ENCODE peak calls at places on chromosomes 11 and 22, in six cellular contexts. One of them, this sample, is unnamed.

GRCh38 chr11:90847268-90847886 is 624.5 kb upstream of the CHORDC1 start:
- DNase-seq in IMR-90: no peak
- DNase-seq in MM.1S: no peak
- DNase-seq in GM12878: no peak
- DNase-seq in HepG2: no peak
- DNase-seq in neural progenitor cell: no peak
- DNase-seq in this sample: no peak

GRCh38 chr22:20140107-20140445 is 8.5 kb downstream of the ZDHHC8 start:
- DNase-seq in IMR-90: no peak
- DNase-seq in neural progenitor cell: no peak
- DNase-seq in HepG2: no peak
- DNase-seq in MM.1S: no peak
- DNase-seq in GM12878: no peak
- DNase-seq in this sample: no peak

GRCh38 chr11:46948378-46949131 is 12.0 kb downstream of the CSTPP1 start:
- DNase-seq in GM12878: no peak
- DNase-seq in neural progenitor cell: no peak
- DNase-seq in MM.1S: no peak
- DNase-seq in IMR-90: peak; percentile 91
- DNase-seq in HepG2: no peak
- DNase-seq in this sample: peak; percentile 89

GRCh38 chr11:90646266-90646665 is 423.4 kb upstream of the CHORDC1 start:
- DNase-seq in MM.1S: no peak
- DNase-seq in neural progenitor cell: no peak
- DNase-seq in HepG2: no peak
- DNase-seq in IMR-90: no peak
- DNase-seq in GM12878: no peak
- DNase-seq in this sample: no peak

GRCh38 chr11:72668645-72669347 is 5.4 kb downstream of the PDE2A start:
- DNase-seq in IMR-90: no peak
- DNase-seq in neural progenitor cell: peak; percentile 84
- DNase-seq in HepG2: no peak
- DNase-seq in MM.1S: peak; percentile 20
- DNase-seq in GM12878: peak; percentile 94
- DNase-seq in this sample: no peak

GRCh38 chr11:96179905-96180304 is 163.1 kb downstream of the MAML2 start:
- DNase-seq in MM.1S: no peak
- DNase-seq in HepG2: no peak
- DNase-seq in neural progenitor cell: no peak
- DNase-seq in IMR-90: no peak
- DNase-seq in GM12878: no peak
- DNase-seq in this sample: no peak

GRCh38 chr11:77046060-77046501 is 11.9 kb downstream of the B3GNT6 start:
- DNase-seq in HepG2: no peak
- DNase-seq in GM12878: no peak
- DNase-seq in IMR-90: no peak
- DNase-seq in neural progenitor cell: peak; percentile 76
- DNase-seq in MM.1S: peak; percentile 67
- DNase-seq in this sample: peak; percentile 96

GRCh38 chr11:15988693-15989231 is 367.6 kb downstream of the SOX6 start:
- DNase-seq in IMR-90: no peak
- DNase-seq in MM.1S: no peak
- DNase-seq in neural progenitor cell: peak; percentile 74
- DNase-seq in HepG2: no peak
- DNase-seq in GM12878: no peak
- DNase-seq in this sample: no peak

GRCh38 chr22:22753526-22754267 is 109.3 kb downstream of the GGTLC2 start:
- DNase-seq in neural progenitor cell: peak; percentile 70
- DNase-seq in GM12878: no peak
- DNase-seq in MM.1S: peak; percentile 87
- DNase-seq in IMR-90: peak; percentile 21
- DNase-seq in HepG2: peak; percentile 47
- DNase-seq in this sample: peak; percentile 91

GRCh38 chr11:72541224-72541974 is 107.1 kb upstream of the CLPB start:
- DNase-seq in IMR-90: no peak
- DNase-seq in GM12878: no peak
- DNase-seq in HepG2: no peak
- DNase-seq in neural progenitor cell: no peak
- DNase-seq in MM.1S: no peak
- DNase-seq in this sample: no peak

GRCh38 chr11:60864856-60865513 is 2.4 kb upstream of the ZP1 start:
- DNase-seq in IMR-90: no peak
- DNase-seq in MM.1S: peak; percentile 23
- DNase-seq in neural progenitor cell: no peak
- DNase-seq in HepG2: no peak
- DNase-seq in GM12878: no peak
- DNase-seq in this sample: no peak

GRCh38 chr11:94150056-94150455 is 21.4 kb downstream of the PANX1 start:
- DNase-seq in IMR-90: no peak
- DNase-seq in neural progenitor cell: no peak
- DNase-seq in MM.1S: no peak
- DNase-seq in HepG2: no peak
- DNase-seq in GM12878: no peak
- DNase-seq in this sample: no peak

GRCh38 chr11:64799925-64800632 is 2.9 kb downstream of the MAP4K2 start:
- DNase-seq in MM.1S: no peak
- DNase-seq in HepG2: peak; percentile 60
- DNase-seq in IMR-90: no peak
- DNase-seq in GM12878: no peak
- DNase-seq in neural progenitor cell: no peak
- DNase-seq in this sample: peak; percentile 78

GRCh38 chr11:107293677-107294344 is 163.8 kb downstream of the CWF19L2 start:
- DNase-seq in GM12878: no peak
- DNase-seq in HepG2: peak; percentile 6
- DNase-seq in neural progenitor cell: peak; percentile 9
- DNase-seq in IMR-90: no peak
- DNase-seq in MM.1S: no peak
- DNase-seq in this sample: no peak

GRCh38 chr11:132650969-132651720 is 881.2 kb downstream of the OPCML start:
- DNase-seq in IMR-90: no peak
- DNase-seq in neural progenitor cell: no peak
- DNase-seq in GM12878: no peak
- DNase-seq in MM.1S: no peak
- DNase-seq in HepG2: no peak
- DNase-seq in this sample: no peak

GRCh38 chr11:34588023-34588422 is 32.9 kb upstream of the EHF start:
- DNase-seq in GM12878: no peak
- DNase-seq in neural progenitor cell: no peak
- DNase-seq in MM.1S: no peak
- DNase-seq in IMR-90: no peak
- DNase-seq in HepG2: no peak
- DNase-seq in this sample: no peak

GRCh38 chr11:32895471-32895870 is 2.9 kb downstream of the QSER1 start:
- DNase-seq in HepG2: no peak
- DNase-seq in GM12878: no peak
- DNase-seq in IMR-90: no peak
- DNase-seq in MM.1S: no peak
- DNase-seq in neural progenitor cell: no peak
- DNase-seq in this sample: no peak
- H4K20me1 ChIP-seq in HepG2: peaks cover 6% of the 10 kb centered on the region
- H4K20me1 ChIP-seq in GM12878: no peaks in the 10 kb centered on the region
- H4K20me1 ChIP-seq in IMR-90: peaks cover 13% of the 10 kb centered on the region
- H4K20me1 ChIP-seq in MM.1S: no peaks in the 10 kb centered on the region
- H4K20me1 ChIP-seq in neural progenitor cell: peaks cover 26% of the 10 kb centered on the region
- H4K20me1 ChIP-seq in this sample: peaks cover 3% of the 10 kb centered on the region

GRCh38 chr11:13116491-13116890 is 107.4 kb downstream of the RASSF10 start:
- DNase-seq in GM12878: no peak
- DNase-seq in neural progenitor cell: no peak
- DNase-seq in HepG2: no peak
- DNase-seq in IMR-90: no peak
- DNase-seq in MM.1S: no peak
- DNase-seq in this sample: no peak
- H3K4me1 ChIP-seq in GM12878: no peaks in the 10 kb centered on the region
- H3K4me1 ChIP-seq in neural progenitor cell: peaks cover 37% of the 10 kb centered on the region
- H3K4me1 ChIP-seq in HepG2: peaks cover 55% of the 10 kb centered on the region
- H3K4me1 ChIP-seq in IMR-90: peaks cover 18% of the 10 kb centered on the region
- H3K4me1 ChIP-seq in MM.1S: peaks cover 13% of the 10 kb centered on the region
- H3K4me1 ChIP-seq in this sample: peaks cover 56% of the 10 kb centered on the region

DNA sequence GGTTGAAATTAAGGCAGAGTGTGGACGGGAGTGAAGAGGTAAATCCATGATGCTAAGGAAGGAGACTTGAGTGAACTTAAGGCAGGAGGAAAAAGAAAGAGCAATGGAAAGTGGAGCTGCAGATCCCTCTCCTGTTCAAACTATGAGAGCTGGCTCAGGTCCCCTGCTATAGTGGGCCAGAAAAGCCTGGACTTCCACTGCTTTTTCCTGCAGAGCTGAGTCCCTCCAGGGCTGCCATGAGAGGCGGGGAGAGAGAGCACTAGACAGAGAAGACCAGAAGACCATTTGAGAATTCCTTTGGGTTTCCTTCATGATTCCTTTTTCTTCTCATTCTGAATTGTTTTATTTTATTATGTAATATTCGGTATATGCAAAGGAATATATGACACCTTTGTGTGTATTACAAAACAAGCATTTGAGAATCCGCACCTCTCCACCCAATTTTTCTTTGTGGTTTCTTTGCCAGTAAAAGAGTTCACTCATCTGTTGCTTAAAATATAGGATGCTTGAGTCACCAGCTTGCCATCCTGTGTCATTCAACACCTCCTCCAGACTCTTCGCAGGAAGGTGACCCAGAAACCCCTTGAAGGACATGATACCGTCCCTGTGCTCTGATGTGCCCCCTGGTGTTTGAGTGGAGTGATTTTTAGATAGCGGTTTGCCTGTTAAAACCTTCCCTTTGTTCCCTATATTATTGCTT is 24.4 kb downstream of the SREBF2 start:
- DNase-seq in GM12878: peak; percentile 46
- DNase-seq in neural progenitor cell: peak; percentile 70
- DNase-seq in HepG2: peak; percentile 38
- DNase-seq in MM.1S: no peak
- DNase-seq in IMR-90: peak; percentile 72
- DNase-seq in this sample: peak; percentile 81
- H4K20me1 ChIP-seq in GM12878: peaks cover 3% of the 10 kb centered on the region
- H4K20me1 ChIP-seq in neural progenitor cell: peaks cover 90% of the 10 kb centered on the region
- H4K20me1 ChIP-seq in HepG2: peaks cover 89% of the 10 kb centered on the region
- H4K20me1 ChIP-seq in MM.1S: peaks cover 69% of the 10 kb centered on the region
- H4K20me1 ChIP-seq in IMR-90: peaks cover 32% of the 10 kb centered on the region
- H4K20me1 ChIP-seq in this sample: peaks cover 12% of the 10 kb centered on the region

GRCh38 chr11:2307733-2308331 is 6.0 kb downstream of the TSPAN32 start:
- DNase-seq in GM12878: no peak
- DNase-seq in HepG2: no peak
- DNase-seq in neural progenitor cell: no peak
- DNase-seq in IMR-90: no peak
- DNase-seq in MM.1S: no peak
- DNase-seq in this sample: peak; percentile 81

GRCh38 chr11:2308713-2309112 is 6.9 kb downstream of the TSPAN32 start:
- DNase-seq in IMR-90: no peak
- DNase-seq in GM12878: no peak
- DNase-seq in MM.1S: no peak
- DNase-seq in neural progenitor cell: no peak
- DNase-seq in HepG2: no peak
- DNase-seq in this sample: peak; percentile 79

GRCh38 chr11:2305862-2306823 is 4.3 kb downstream of the TSPAN32 start:
- DNase-seq in MM.1S: no peak
- DNase-seq in HepG2: no peak
- DNase-seq in neural progenitor cell: no peak
- DNase-seq in IMR-90: peak; percentile 85
- DNase-seq in GM12878: no peak
- DNase-seq in this sample: peak; percentile 92

GRCh38 chr11:2305140-2305861 is 3.5 kb downstream of the TSPAN32 start:
- DNase-seq in IMR-90: peak; percentile 58
- DNase-seq in HepG2: peak; percentile 40
- DNase-seq in GM12878: peak; percentile 4
- DNase-seq in neural progenitor cell: peak; percentile 89
- DNase-seq in MM.1S: peak; percentile 66
- DNase-seq in this sample: peak; percentile 98

DNA sequence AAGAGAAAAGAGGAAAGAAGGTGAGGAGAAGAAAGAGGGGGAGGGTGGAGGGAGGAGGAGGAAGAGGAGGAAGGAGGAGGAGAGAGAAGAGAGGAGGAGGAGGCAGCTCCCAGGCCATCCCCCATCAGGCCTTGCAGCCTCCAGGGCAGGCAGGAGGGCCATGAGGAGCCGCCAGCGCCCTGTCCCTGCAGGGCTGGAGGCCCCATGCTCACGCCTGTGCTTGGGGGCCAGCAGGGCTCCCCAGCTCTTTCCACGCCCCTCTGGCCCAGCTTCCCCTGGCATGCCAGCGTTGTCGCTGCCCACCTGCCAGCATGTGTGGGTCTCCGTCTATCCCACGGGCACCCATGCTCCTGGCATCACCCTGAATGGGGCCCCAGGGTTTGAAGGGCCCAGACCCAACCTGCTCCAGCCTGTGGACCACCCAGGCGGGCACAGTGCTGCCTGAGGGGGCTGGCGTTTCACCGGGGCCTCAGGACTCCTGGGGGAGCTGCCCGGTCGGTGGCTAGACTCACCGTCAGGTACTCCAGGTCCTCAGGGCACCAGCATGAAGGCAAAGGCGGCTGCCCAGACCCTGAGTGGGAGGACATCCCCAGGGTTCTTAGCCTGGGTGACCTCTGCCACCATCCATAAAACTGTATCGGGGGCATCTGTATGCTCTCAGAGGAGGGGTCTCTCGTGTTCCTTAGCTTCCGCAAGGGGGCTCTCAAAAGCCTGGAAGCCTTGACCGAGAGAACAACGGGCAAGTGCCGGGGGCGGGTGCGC is 5.3 kb downstream of the TSPAN32 start:
- DNase-seq in MM.1S: no peak
- DNase-seq in neural progenitor cell: no peak
- DNase-seq in GM12878: no peak
- DNase-seq in IMR-90: peak; percentile 27
- DNase-seq in HepG2: no peak
- DNase-seq in this sample: peak; percentile 84
- H3K4me1 ChIP-seq in MM.1S: peaks cover 10% of the 10 kb centered on the region
- H3K4me1 ChIP-seq in neural progenitor cell: no peaks in the 10 kb centered on the region
- H3K4me1 ChIP-seq in GM12878: no peaks in the 10 kb centered on the region
- H3K4me1 ChIP-seq in IMR-90: peaks cover 13% of the 10 kb centered on the region
- H3K4me1 ChIP-seq in HepG2: peaks cover 17% of the 10 kb centered on the region
- H3K4me1 ChIP-seq in this sample: peaks cover 15% of the 10 kb centered on the region

DNA sequence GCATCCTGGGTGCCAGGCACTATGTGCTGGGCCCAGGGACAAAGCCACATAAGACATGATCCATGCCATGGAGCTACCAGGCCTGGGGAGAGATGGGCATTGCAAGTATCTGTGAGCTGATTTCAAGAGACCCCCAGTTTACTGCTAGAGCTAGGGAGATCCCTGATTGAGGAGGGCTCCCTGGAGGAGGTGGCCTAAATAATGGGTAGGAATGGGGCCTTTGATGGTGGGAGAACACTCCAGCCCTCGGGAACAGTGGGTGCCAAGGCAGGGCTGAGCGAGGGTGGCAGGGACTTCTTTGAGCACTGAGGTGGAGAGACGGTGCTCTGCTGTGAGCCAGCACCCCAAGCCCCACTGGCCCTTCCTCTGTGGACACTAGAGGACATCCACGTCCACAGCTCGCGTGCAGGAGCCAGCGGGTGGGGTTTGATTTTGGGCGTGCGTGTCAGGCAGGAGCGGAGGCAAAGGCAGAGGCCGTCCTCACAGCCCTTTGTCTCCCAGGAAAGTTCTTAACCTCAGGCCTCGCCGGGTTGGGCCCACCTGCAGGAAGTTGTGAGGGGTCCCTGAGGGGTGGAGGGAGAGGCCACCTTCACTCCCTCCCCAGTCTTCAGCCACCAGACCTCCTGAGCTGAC is 52.9 kb upstream of the PPARA start:
- DNase-seq in GM12878: no peak
- DNase-seq in MM.1S: no peak
- DNase-seq in HepG2: no peak
- DNase-seq in IMR-90: no peak
- DNase-seq in neural progenitor cell: no peak
- DNase-seq in this sample: no peak
- H4K20me1 ChIP-seq in GM12878: no peaks in the 10 kb centered on the region
- H4K20me1 ChIP-seq in MM.1S: no peaks in the 10 kb centered on the region
- H4K20me1 ChIP-seq in HepG2: no peaks in the 10 kb centered on the region
- H4K20me1 ChIP-seq in IMR-90: peaks cover 55% of the 10 kb centered on the region
- H4K20me1 ChIP-seq in neural progenitor cell: no peaks in the 10 kb centered on the region
- H4K20me1 ChIP-seq in this sample: peaks cover 94% of the 10 kb centered on the region

This sample was measured in osteoblast.